ENCODE peak calls at places on chromosomes 6 and 20, in ten cellular contexts. V is SJSA1; G is DMS153; S is activated CD4-positive, alpha-beta T cell treated with anti-CD3 and anti-CD28 coated beads, Interleukin-2, amount 10 ng/mL, durations not matched to agents 7 days and 5 days; E is HCT116; D is WTC11; I is aorta; O is H54; H is NCI-H1436; U is tibial artery. A is an unnamed sample.

GRCh38 chr6:143940011-143940597 is 68.0 kb downstream of the PLAGL1 start:
- DNase-seq in V (peak), G (no peak), S (peak), E (peak), D (peak), I (no peak), O (peak), H (peak), U (no peak), A (peak)

GRCh38 chr6:138161118-138161433 is 663 bp upstream of the ARFGEF3 start:
- DNase-seq in V (no peak), G (no peak), S (no peak), E (no peak), D (no peak), I (no peak), O (no peak), H (no peak), U (no peak), A (no peak)

GRCh38 chr6:53906842-53907241 is 112.0 kb downstream of the LRRC1 start:
- DNase-seq in V (no peak), G (no peak), S (no peak), E (no peak), D (no peak), I (peak), O (no peak), H (no peak), U (no peak), A (no peak)

GRCh38 chr20:62711703-62712101 is 3.1 kb downstream of the NTSR1 start:
- DNase-seq in V (no peak), G (peak), S (no peak), E (no peak), D (no peak), I (no peak), O (no peak), H (peak), U (no peak), A (no peak)

GRCh38 chr6:121780325-121781313 is 345.2 kb downstream of the GJA1 start:
- DNase-seq in V (no peak), G (no peak), S (no peak), E (peak), D (no peak), I (peak), O (no peak), H (no peak), U (peak), A (peak)

GRCh38 chr20:49230575-49231211 is 11.5 kb downstream of the DDX27 start:
- DNase-seq in V (no peak), G (no peak), S (no peak), E (no peak), D (no peak), I (peak), O (no peak), H (no peak), U (peak), A (no peak)

GRCh38 chr6:54621285-54621684 is 225.3 kb upstream of the FAM83B start:
- DNase-seq in V (no peak), G (no peak), S (no peak), E (peak), D (peak), I (no peak), O (no peak), H (peak), U (no peak), A (no peak)

GRCh38 chr20:63890616-63891015 is 4.3 kb upstream of the DNAJC5 start:
- DNase-seq in V (no peak), G (no peak), S (no peak), E (no peak), D (no peak), I (no peak), O (no peak), H (no peak), U (no peak), A (no peak)

GRCh38 chr6:112936079-112936472 is 588.9 kb downstream of the RFPL4B start:
- DNase-seq in V (no peak), G (no peak), S (no peak), E (no peak), D (no peak), I (no peak), O (no peak), H (no peak), U (no peak), A (no peak)

GRCh38 chr6:145110109-145110508 is 625.2 kb downstream of the EPM2A start:
- DNase-seq in V (no peak), G (no peak), S (no peak), E (no peak), D (no peak), I (no peak), O (no peak), H (no peak), U (no peak), A (no peak)

GRCh38 chr6:11525468-11526155 is 11.9 kb upstream of the TMEM170B start:
- DNase-seq in V (no peak), G (no peak), S (no peak), E (no peak), D (no peak), I (peak), O (no peak), H (no peak), U (peak), A (no peak)

GRCh38 chr20:5949943-5950270 is 426 bp downstream of the TRMT6 start:
- DNase-seq in V (no peak), G (no peak), S (no peak), E (no peak), D (no peak), I (no peak), O (peak), H (no peak), U (no peak), A (no peak)

GRCh38 chr6:35087361-35088280 is 53.5 kb downstream of the TCP11 start:
- DNase-seq in V (no peak), G (no peak), S (no peak), E (no peak), D (no peak), I (peak), O (no peak), H (no peak), U (no peak), A (no peak)

GRCh38 chr6:41940759-41941279 is 789 bp downstream of the CCND3 start:
- DNase-seq in V (peak), G (no peak), S (peak), E (no peak), D (peak), I (peak), O (peak), H (no peak), U (peak), A (no peak)

GRCh38 chr6:46044876-46045617 is 29.4 kb upstream of the CLIC5 start:
- DNase-seq in V (peak), G (peak), S (no peak), E (peak), D (no peak), I (peak), O (peak), H (no peak), U (peak), A (peak)

GRCh38 chr6:21278078-21278790 is 315.3 kb upstream of the SOX4 start:
- DNase-seq in V (no peak), G (no peak), S (no peak), E (no peak), D (no peak), I (peak), O (no peak), H (no peak), U (no peak), A (no peak)

GRCh38 chr20:44723798-44724362 is 8.7 kb downstream of the CCN5 start:
- DNase-seq in V (no peak), G (no peak), S (no peak), E (no peak), D (no peak), I (no peak), O (no peak), H (no peak), U (no peak), A (no peak)

GRCh38 chr20:61451009-61451408 is 198.9 kb downstream of the CDH4 start:
- DNase-seq in V (no peak), G (no peak), S (no peak), E (no peak), D (no peak), I (no peak), O (no peak), H (no peak), U (no peak), A (no peak)

GRCh38 chr20:46350201-46350985 is 42.1 kb upstream of the CDH22 start:
- DNase-seq in V (peak), G (no peak), S (no peak), E (no peak), D (no peak), I (no peak), O (peak), H (no peak), U (no peak), A (peak)

GRCh38 chr6:50272611-50273010 is 222.9 kb upstream of the DEFB112 start:
- DNase-seq in V (peak), G (no peak), S (no peak), E (no peak), D (no peak), I (no peak), O (no peak), H (no peak), U (no peak), A (no peak)

GRCh38 chr20:41119593-41120561 is 17.5 kb upstream of the PLCG1 start:
- DNase-seq in V (no peak), G (no peak), S (peak), E (no peak), D (no peak), I (no peak), O (no peak), H (no peak), U (no peak), A (no peak)

A was measured in astrocyte.